ENCODE peak calls at places on chromosomes 2 and 18, in ten cellular contexts. I, T, J, B, D, K, A, V, Y and S are unnamed samples.

GRCh38 chr2:144071461-144071860 is 448.5 kb downstream of the ZEB2 start:
- DNase-seq in I (no peak), T (no peak), J (no peak), B (no peak), D (no peak), K (no peak), A (no peak), V (peak; percentile 62), Y (no peak), S (no peak)

GRCh38 chr2:33848486-33848885 is 249.4 kb upstream of the FAM98A start:
- DNase-seq in I (no peak), T (no peak), J (no peak), B (no peak), D (no peak), K (no peak), A (no peak), V (no peak), Y (no peak), S (no peak)

GRCh38 chr2:216072473-216072872 is 9.1 kb downstream of the PECR start:
- DNase-seq in I (no peak), T (no peak), J (no peak), B (no peak), D (no peak), K (no peak), A (no peak), V (no peak), Y (no peak), S (no peak)

GRCh38 chr18:24176727-24177416 is 38.0 kb downstream of the CABYR start:
- DNase-seq in I (peak; percentile 17), T (peak; percentile 73), J (no peak), B (peak; percentile 76), D (no peak), K (peak; percentile 70), A (peak; percentile 85), V (peak; percentile 16), Y (no peak), S (peak; percentile 83)

GRCh38 chr2:17317439-17317976 is 200.7 kb downstream of the RAD51AP2 start:
- DNase-seq in I (no peak), T (no peak), J (no peak), B (no peak), D (no peak), K (no peak), A (no peak), V (no peak), Y (no peak), S (no peak)

GRCh38 chr18:56067216-56067611 is 479.2 kb upstream of the TCF4 start:
- DNase-seq in I (no peak), T (no peak), J (no peak), B (no peak), D (no peak), K (no peak), A (no peak), V (no peak), Y (no peak), S (no peak)

GRCh38 chr2:101625387-101625786 is 72.1 kb upstream of the MAP4K4 start:
- DNase-seq in I (no peak), T (peak; percentile 28), J (peak; percentile 61), B (no peak), D (no peak), K (no peak), A (no peak), V (no peak), Y (no peak), S (no peak)

GRCh38 chr18:51017140-51017874 is 12.7 kb upstream of the SMAD4 start:
- DNase-seq in I (no peak), T (no peak), J (no peak), B (no peak), D (no peak), K (no peak), A (peak; percentile 38), V (no peak), Y (no peak), S (peak; percentile 67)

GRCh38 chr2:100976634-100977391 is 25.3 kb upstream of the RPL31 start:
- DNase-seq in I (no peak), T (no peak), J (no peak), B (no peak), D (no peak), K (no peak), A (no peak), V (no peak), Y (peak; percentile 72), S (no peak)